ENCODE peak calls at places on chromosomes 2 and 18, in eight cellular contexts. Q, O, V, I, K, D, N and T are unnamed samples.

GRCh38 chr2:217789003-217789735 is 213.6 kb downstream of the TNS1 start:
- DNase-seq in Q (peak), O (peak), V (peak), I (peak), K (peak), D (peak), N (peak), T (peak)

GRCh38 chr2:144519934-144520717 is at the start of gene ZEB2:
- DNase-seq in Q (no peak), O (no peak), V (no peak), I (no peak), K (peak), D (peak), N (peak), T (no peak)

GRCh38 chr2:231920795-231921194 is 5.4 kb downstream of the NPPC start:
- DNase-seq in Q (no peak), O (no peak), V (no peak), I (no peak), K (no peak), D (no peak), N (no peak), T (no peak)

GRCh38 chr2:158755738-158756137 is 39.4 kb upstream of the DAPL1 start:
- DNase-seq in Q (no peak), O (peak), V (no peak), I (no peak), K (no peak), D (no peak), N (no peak), T (no peak)

GRCh38 chr2:221210686-221211085 is 361.4 kb downstream of the EPHA4 start:
- DNase-seq in Q (no peak), O (no peak), V (no peak), I (no peak), K (no peak), D (no peak), N (no peak), T (no peak)

GRCh38 chr2:42959148-42959992 is 167.0 kb upstream of the HAAO start:
- DNase-seq in Q (no peak), O (no peak), V (no peak), I (no peak), K (no peak), D (no peak), N (peak), T (no peak)

GRCh38 chr2:115412501-115412900 is 970.1 kb downstream of the DPP10 start:
- DNase-seq in Q (no peak), O (no peak), V (no peak), I (no peak), K (no peak), D (no peak), N (no peak), T (no peak)

GRCh38 chr2:221134718-221135117 is 437.4 kb downstream of the EPHA4 start:
- DNase-seq in Q (no peak), O (no peak), V (no peak), I (no peak), K (no peak), D (no peak), N (no peak), T (no peak)

GRCh38 chr2:237060518-237061312 is 25.0 kb upstream of the COPS8 start:
- DNase-seq in Q (peak), O (peak), V (no peak), I (no peak), K (peak), D (peak), N (peak), T (no peak)

GRCh38 chr2:101305492-101306123 is 2.9 kb downstream of the RNF149 start:
- DNase-seq in Q (no peak), O (no peak), V (no peak), I (no peak), K (no peak), D (no peak), N (peak), T (no peak)

GRCh38 chr2:40130251-40130994 is 321.5 kb downstream of the SLC8A1 start:
- DNase-seq in Q (no peak), O (no peak), V (no peak), I (no peak), K (no peak), D (no peak), N (peak), T (no peak)

GRCh38 chr2:234608946-234609345 is 112.1 kb upstream of the ARL4C start:
- DNase-seq in Q (no peak), O (no peak), V (no peak), I (no peak), K (no peak), D (no peak), N (no peak), T (no peak)

GRCh38 chr2:169258045-169258601 is 104.2 kb downstream of the LRP2 start:
- DNase-seq in Q (no peak), O (no peak), V (no peak), I (no peak), K (no peak), D (no peak), N (no peak), T (no peak)

GRCh38 chr2:2452961-2453360 is 121.9 kb upstream of the MYT1L start:
- DNase-seq in Q (no peak), O (no peak), V (no peak), I (no peak), K (no peak), D (no peak), N (no peak), T (no peak)

GRCh38 chr2:230473378-230473777 is 57.4 kb downstream of the SP100 start:
- DNase-seq in Q (no peak), O (no peak), V (no peak), I (no peak), K (no peak), D (no peak), N (no peak), T (no peak)

GRCh38 chr2:16071039-16071864 is 130.9 kb downstream of the MYCN start:
- DNase-seq in Q (no peak), O (no peak), V (no peak), I (no peak), K (no peak), D (no peak), N (no peak), T (no peak)

GRCh38 chr2:105777071-105777482 is 32.4 kb downstream of the NCK2 start:
- DNase-seq in Q (no peak), O (no peak), V (no peak), I (no peak), K (no peak), D (no peak), N (no peak), T (no peak)

GRCh38 chr18:48947583-48947982 is 3.2 kb downstream of the SMAD7 start:
- DNase-seq in Q (peak), O (no peak), V (no peak), I (no peak), K (no peak), D (no peak), N (no peak), T (no peak)

GRCh38 chr2:144288428-144288827 is 231.5 kb downstream of the ZEB2 start:
- DNase-seq in Q (no peak), O (no peak), V (no peak), I (no peak), K (peak), D (no peak), N (no peak), T (no peak)

GRCh38 chr2:176093145-176093888 is 796 bp downstream of the HOXD13 start:
- DNase-seq in Q (no peak), O (no peak), V (no peak), I (no peak), K (no peak), D (no peak), N (peak), T (no peak)

GRCh38 chr2:18603867-18604572 is 14.7 kb upstream of the NT5C1B start:
- DNase-seq in Q (no peak), O (no peak), V (no peak), I (no peak), K (no peak), D (no peak), N (no peak), T (no peak)

GRCh38 chr18:70468861-70469570 is 180.2 kb downstream of the SOCS6 start:
- DNase-seq in Q (no peak), O (no peak), V (no peak), I (no peak), K (no peak), D (no peak), N (no peak), T (no peak)

GRCh38 chr2:236177967-236178909 is 10.1 kb upstream of the GBX2 start:
- DNase-seq in Q (peak), O (peak), V (peak), I (no peak), K (no peak), D (peak), N (peak), T (peak)